ENCODE peak calls at places on chromosomes 3 and 15, in seven cellular contexts. Z is GM20000, G is progenitor cell of endocrine pancreas, B is tibial nerve, D is GM10248, E is mucosa of descending colon, X is foreskin keratinocyte. W is an unnamed sample.

GRCh38 chr3:176514297-176514696 is 683.0 kb downstream of the TBL1XR1 start:
- DNase-seq in Z (no peak), G (no peak), B (no peak), D (no peak), E (peak), X (no peak), W (peak)

GRCh38 chr3:110754207-110754916 is 317.3 kb upstream of the NECTIN3 start:
- DNase-seq in Z (no peak), G (no peak), B (no peak), D (no peak), E (no peak), X (no peak), W (no peak)

GRCh38 chr15:42150246-42150970 is 6.0 kb downstream of the PLA2G4F start:
- DNase-seq in Z (no peak), G (no peak), B (no peak), D (no peak), E (no peak), X (no peak), W (no peak)

GRCh38 chr3:85576091-85576690 is 617.4 kb downstream of the CADM2 start:
- DNase-seq in Z (peak), G (peak), B (peak), D (peak), E (peak), X (peak), W (peak)

GRCh38 chr3:134211797-134212196 is 38.9 kb downstream of the RYK start:
- DNase-seq in Z (peak), G (peak), B (no peak), D (peak), E (peak), X (peak), W (peak)

GRCh38 chr3:46864051-46864881 is 1.0 kb upstream of the MYL3 start:
- DNase-seq in Z (no peak), G (no peak), B (no peak), D (no peak), E (no peak), X (no peak), W (no peak)

GRCh38 chr15:60975203-60975602 is 253.9 kb downstream of the RORA start:
- DNase-seq in Z (no peak), G (no peak), B (no peak), D (no peak), E (no peak), X (no peak), W (no peak)

GRCh38 chr3:138118863-138119766 is 3.7 kb upstream of the DZIP1L start:
- DNase-seq in Z (peak), G (peak), B (peak), D (peak), E (peak), X (peak), W (peak)

GRCh38 chr15:82297546-82297945 is 34.9 kb downstream of the SAXO2 start:
- DNase-seq in Z (no peak), G (no peak), B (no peak), D (no peak), E (no peak), X (no peak), W (no peak)

GRCh38 chr15:73897441-73898261 is 24.3 kb downstream of the TBC1D21 start:
- DNase-seq in Z (peak), G (no peak), B (no peak), D (peak), E (peak), X (peak), W (peak)

DNA sequence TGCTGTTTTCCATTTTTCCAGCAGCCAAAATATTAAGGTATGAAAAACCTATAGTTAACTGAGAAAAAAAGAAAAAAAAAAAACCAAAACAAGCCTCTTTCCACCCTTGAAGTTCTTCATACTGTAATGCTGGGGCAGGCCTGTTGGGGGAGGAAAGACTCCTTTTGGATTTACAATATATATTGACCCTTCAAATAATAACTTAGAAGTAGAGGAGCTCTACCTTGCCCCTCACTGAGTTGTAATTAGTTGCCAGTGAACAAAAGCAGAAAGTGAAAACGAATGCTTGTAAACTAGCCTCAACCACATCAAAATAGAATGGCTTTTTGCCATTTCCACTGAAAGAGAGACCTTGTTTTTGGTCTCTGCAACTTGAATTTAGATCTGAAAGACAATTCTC is 326.6 kb downstream of the NR2F2 start:
- DNase-seq in Z (no peak), G (no peak), B (no peak), D (no peak), E (no peak), X (no peak), W (no peak)
- TF ChIP-seq CTCF in Z (no peak), G (peak), B (no peak), D (no peak), E (no peak), X (no peak), W (no peak)

GRCh38 chr3:153442799-153443487 is 280.9 kb downstream of the RAP2B start:
- DNase-seq in Z (no peak), G (no peak), B (no peak), D (no peak), E (no peak), X (no peak), W (no peak)

GRCh38 chr3:153442386-153442785 is 280.4 kb downstream of the RAP2B start:
- DNase-seq in Z (no peak), G (no peak), B (no peak), D (no peak), E (no peak), X (peak), W (no peak)

GRCh38 chr3:153445817-153446216 is 283.8 kb downstream of the RAP2B start:
- DNase-seq in Z (no peak), G (no peak), B (no peak), D (no peak), E (peak), X (no peak), W (no peak)

GRCh38 chr3:153440311-153440710 is 278.3 kb downstream of the RAP2B start:
- DNase-seq in Z (no peak), G (no peak), B (no peak), D (no peak), E (no peak), X (no peak), W (no peak)

DNA sequence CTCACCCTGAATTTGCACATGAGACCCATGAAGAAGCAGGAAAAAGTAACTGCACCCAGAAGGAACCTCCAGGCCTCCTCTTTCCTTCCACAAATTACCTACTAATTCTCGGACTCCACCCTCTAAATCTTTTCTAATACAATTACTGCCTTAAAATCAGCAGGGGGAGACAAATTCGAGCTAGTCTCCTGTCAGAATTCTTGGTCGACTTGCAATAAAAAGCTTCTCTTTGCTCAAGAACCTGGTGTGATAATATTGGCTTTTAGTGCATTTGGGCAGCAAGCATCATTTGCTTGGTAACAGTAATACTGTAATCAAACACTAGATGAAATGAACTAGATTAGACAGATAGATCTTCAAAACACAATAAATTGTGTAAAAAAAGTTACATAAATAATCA is 281.9 kb downstream of the RAP2B start:
- DNase-seq in Z (no peak), G (no peak), B (no peak), D (no peak), E (no peak), X (no peak), W (peak)
- TF ChIP-seq CTCF in Z (no peak), G (no peak), B (no peak), D (no peak), E (no peak), X (peak), W (no peak)

GRCh38 chr15:95160316-95160715 is 929.0 kb downstream of the MCTP2 start:
- DNase-seq in Z (no peak), G (no peak), B (no peak), D (no peak), E (no peak), X (no peak), W (no peak)
- TF ChIP-seq CTCF in Z (no peak), G (no peak), B (no peak), D (no peak), E (no peak), X (no peak), W (no peak)

GRCh38 chr15:58472221-58472620 is 40.4 kb downstream of the LIPC start:
- DNase-seq in Z (no peak), G (no peak), B (no peak), D (no peak), E (no peak), X (peak), W (no peak)

GRCh38 chr15:58473720-58474119 is 41.9 kb downstream of the LIPC start:
- DNase-seq in Z (no peak), G (no peak), B (no peak), D (peak), E (no peak), X (peak), W (peak)

GRCh38 chr15:58472821-58473581 is 41.2 kb downstream of the LIPC start:
- DNase-seq in Z (no peak), G (no peak), B (no peak), D (no peak), E (no peak), X (peak), W (peak)

GRCh38 chr15:58469432-58470353 is 37.9 kb downstream of the LIPC start:
- DNase-seq in Z (no peak), G (no peak), B (no peak), D (no peak), E (no peak), X (peak), W (peak)

DNA sequence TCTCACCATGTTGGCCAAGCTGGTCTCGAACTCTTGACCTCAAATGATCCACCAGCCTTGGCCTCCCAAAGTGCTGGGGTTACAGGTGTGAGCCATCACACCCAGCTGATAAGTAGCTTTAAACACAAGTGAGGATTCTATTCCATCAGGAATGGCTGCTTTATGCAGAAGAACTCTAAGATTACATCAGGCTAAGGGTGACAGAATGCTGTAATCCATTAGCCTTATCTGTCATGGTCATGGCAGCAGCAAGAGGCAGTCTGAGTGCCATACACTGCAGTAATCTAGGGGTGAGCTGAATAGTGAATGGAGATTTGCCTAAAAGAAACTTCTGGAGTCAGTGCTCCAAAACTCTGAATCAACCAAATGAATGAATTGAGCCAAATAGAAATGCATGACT is 39.5 kb downstream of the LIPC start:
- DNase-seq in Z (no peak), G (no peak), B (no peak), D (no peak), E (no peak), X (peak), W (no peak)
- TF ChIP-seq CTCF in Z (no peak), G (no peak), B (no peak), D (no peak), E (no peak), X (no peak), W (no peak)

DNA sequence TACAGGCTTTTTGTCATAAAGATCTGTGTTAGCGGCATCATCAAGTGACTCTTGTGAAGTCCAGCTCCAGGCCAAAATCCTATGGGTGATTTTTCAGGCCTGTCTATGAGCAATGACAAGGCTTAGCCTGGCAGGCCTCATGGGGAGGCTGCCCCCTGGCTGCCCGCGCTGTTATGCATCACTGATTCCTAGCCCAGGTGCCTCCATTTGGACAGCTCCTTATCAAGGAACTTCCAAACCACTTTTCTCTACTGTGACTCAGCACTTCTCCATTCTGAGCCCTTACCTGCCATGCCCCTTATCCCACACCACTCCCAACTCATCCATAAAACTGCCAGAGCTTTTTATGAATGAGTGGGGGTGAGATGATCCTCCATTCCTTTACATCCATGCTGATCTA is 91.5 kb upstream of the C3orf80 start:
- DNase-seq in Z (no peak), G (no peak), B (no peak), D (no peak), E (peak), X (peak), W (no peak)
- TF ChIP-seq CTCF in Z (no peak), G (no peak), B (no peak), D (no peak), E (no peak), X (peak), W (peak)

GRCh38 chr3:189631373-189631408 is at the start of gene TP63:
- DNase-seq in Z (no peak), G (no peak), B (no peak), D (no peak), E (no peak), X (no peak), W (no peak)

GRCh38 chr3:189629803-189630455 is 1.3 kb upstream of the TP63 start:
- DNase-seq in Z (no peak), G (no peak), B (peak), D (no peak), E (no peak), X (no peak), W (peak)

GRCh38 chr3:189632238-189632637 is 1.0 kb downstream of the TP63 start:
- DNase-seq in Z (peak), G (no peak), B (no peak), D (peak), E (no peak), X (no peak), W (peak)

GRCh38 chr3:189631409-189631808 is 220 bp downstream of the TP63 start:
- DNase-seq in Z (no peak), G (no peak), B (no peak), D (no peak), E (no peak), X (no peak), W (no peak)

GRCh38 chr3:189630667-189631372 is 369 bp upstream of the TP63 start:
- DNase-seq in Z (peak), G (no peak), B (no peak), D (peak), E (no peak), X (no peak), W (peak)
- TF ChIP-seq CTCF in Z (no peak), G (no peak), B (no peak), D (no peak), E (no peak), X (no peak), W (no peak)

DNA sequence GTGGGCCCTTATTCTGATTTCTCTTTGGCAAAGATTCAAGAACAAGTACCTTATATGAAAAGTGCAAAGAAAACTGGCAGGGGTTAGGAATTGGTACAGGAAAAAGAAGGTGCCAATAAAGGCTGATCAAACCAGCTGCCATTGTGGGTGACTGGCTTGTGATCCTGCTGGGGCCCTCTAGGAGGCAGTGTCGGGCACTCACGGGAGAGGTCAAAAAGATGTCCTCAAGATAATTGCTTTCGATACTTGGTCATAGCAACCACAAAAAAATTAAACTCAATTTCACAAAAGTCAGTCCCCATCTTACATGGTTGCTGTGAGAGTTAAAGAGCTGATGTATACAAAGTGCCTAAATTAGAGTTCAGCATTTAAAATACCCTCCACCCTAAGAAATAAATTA is 31.0 kb upstream of the CAV3 start:
- DNase-seq in Z (peak), G (no peak), B (no peak), D (peak), E (no peak), X (no peak), W (no peak)
- TF ChIP-seq CTCF in Z (peak), G (peak), B (no peak), D (no peak), E (no peak), X (peak), W (peak)

GRCh38 chr3:10344147-10344943 is 23.4 kb upstream of the SEC13 start:
- DNase-seq in Z (peak), G (peak), B (no peak), D (peak), E (peak), X (no peak), W (peak)
- TF ChIP-seq CTCF in Z (peak), G (peak), B (peak), D (peak), E (peak), X (peak), W (peak)

GRCh38 chr3:112813723-112814171 is 32.9 kb downstream of the CD200R1L start:
- DNase-seq in Z (peak), G (no peak), B (no peak), D (peak), E (peak), X (no peak), W (peak)
- TF ChIP-seq CTCF in Z (no peak), G (no peak), B (no peak), D (no peak), E (no peak), X (no peak), W (no peak)

W was measured in GM12865.